ENCODE peak calls at places on chromosomes 6 and 20, in four cellular contexts. R is GM12878, O is A549, V is HepG2. Z is an unnamed sample.

GRCh38 chr6:73722318-73723060 is 26.5 kb downstream of the CD109 start:
- DNase-seq in O (no peak), R (peak; percentile 46), V (no peak), Z (no peak)

GRCh38 chr6:116847234-116847633 is 18.4 kb upstream of the GPRC6A start:
- DNase-seq in O (peak; percentile 23), R (no peak), V (peak; percentile 59), Z (peak; percentile 23)

GRCh38 chr6:113328886-113329381 is 528.2 kb upstream of the MARCKS start:
- DNase-seq in O (no peak), V (no peak), R (no peak), Z (no peak)

GRCh38 chr6:89553446-89553845 is 85.1 kb downstream of the LYRM2 start:
- DNase-seq in R (no peak), O (no peak), V (no peak), Z (no peak)

GRCh38 chr6:27293436-27294152 is 18.5 kb downstream of the POM121L2 start:
- DNase-seq in R (no peak), V (peak; percentile 38), O (peak; percentile 72), Z (no peak)

GRCh38 chr6:106421491-106421890 is 61.0 kb downstream of the CRYBG1 start:
- DNase-seq in O (no peak), V (no peak), R (no peak), Z (no peak)

GRCh38 chr6:56720882-56721281 is 78.2 kb upstream of the DST start:
- DNase-seq in V (no peak), O (no peak), R (no peak), Z (no peak)

GRCh38 chr6:44399991-44400390 is 12.5 kb downstream of the CDC5L start:
- DNase-seq in R (no peak), O (no peak), V (no peak), Z (no peak)

GRCh38 chr6:139713416-139713815 is 339.0 kb upstream of the CITED2 start:
- DNase-seq in V (no peak), R (no peak), O (no peak), Z (no peak)

GRCh38 chr6:48736486-48737206 is 625.6 kb upstream of the PTCHD4 start:
- DNase-seq in V (no peak), R (no peak), O (no peak), Z (peak; percentile 3)

GRCh38 chr6:95601133-95601532 is 23.8 kb downstream of the MANEA start:
- DNase-seq in R (no peak), O (peak; percentile 0), V (no peak), Z (peak; percentile 11)

GRCh38 chr6:116975600-116975999 is 98.6 kb downstream of the RFX6 start:
- DNase-seq in R (no peak), O (no peak), V (no peak), Z (no peak)

GRCh38 chr20:25233016-25233772 is 14.7 kb upstream of the PYGB start:
- DNase-seq in O (peak; percentile 95), V (peak; percentile 88), R (no peak), Z (no peak)

GRCh38 chr6:34468378-34468892 is 2.6 kb downstream of the PACSIN1 start:
- DNase-seq in V (no peak), R (peak; percentile 16), O (no peak), Z (no peak)

GRCh38 chr20:6162239-6162638 is 39.4 kb upstream of the FERMT1 start:
- DNase-seq in R (no peak), O (no peak), V (no peak), Z (no peak)

GRCh38 chr20:58202039-58202438 is 26.4 kb downstream of the ANKRD60 start:
- DNase-seq in V (no peak), R (no peak), O (no peak), Z (no peak)

GRCh38 chr6:138485005-138485545 is 14.2 kb downstream of the NHSL1 start:
- DNase-seq in V (no peak), O (no peak), R (no peak), Z (no peak)

GRCh38 chr6:81204741-81205140 is 547.7 kb downstream of the TENT5A start:
- DNase-seq in R (no peak), V (no peak), O (no peak), Z (no peak)

GRCh38 chr6:35415065-35415880 is 36.9 kb upstream of the FANCE start:
- DNase-seq in O (peak; percentile 83), R (no peak), V (peak; percentile 99), Z (peak; percentile 63)

GRCh38 chr20:62517168-62517567 is 41.4 kb upstream of the GATA5 start:
- DNase-seq in R (no peak), V (no peak), O (no peak), Z (no peak)

GRCh38 chr6:43630980-43631619 is 2.0 kb upstream of the GTPBP2 start:
- DNase-seq in V (no peak), R (no peak), O (no peak), Z (no peak)

GRCh38 chr6:149289192-149289741 is 28.2 kb upstream of the TAB2 start:
- DNase-seq in O (no peak), R (no peak), V (peak; percentile 18), Z (no peak)

GRCh38 chr20:32189691-32190607 is 17.6 kb downstream of the PLAGL2 start:
- DNase-seq in O (no peak), V (no peak), R (no peak), Z (peak; percentile 92)

GRCh38 chr6:16405349-16405865 is 167.0 kb downstream of the GMPR start:
- DNase-seq in V (no peak), R (no peak), O (no peak), Z (no peak)

GRCh38 chr6:149423946-149424440 is 23.9 kb downstream of the SUMO4 start:
- DNase-seq in R (no peak), V (no peak), O (no peak), Z (no peak)

GRCh38 chr20:48486065-48486464 is 341.7 kb downstream of the PREX1 start:
- DNase-seq in R (no peak), O (no peak), V (no peak), Z (no peak)
- TF ChIP-seq PBX3 in R (no peak), O (no peak), V (no peak), Z (no peak)

GRCh38 chr6:10759312-10759839 is 11.8 kb downstream of the TMEM14B start:
- DNase-seq in O (peak; percentile 91), R (no peak), V (peak; percentile 88), Z (peak; percentile 30)
- TF ChIP-seq PBX3 in O (no peak), R (no peak), V (no peak), Z (no peak)

DNA sequence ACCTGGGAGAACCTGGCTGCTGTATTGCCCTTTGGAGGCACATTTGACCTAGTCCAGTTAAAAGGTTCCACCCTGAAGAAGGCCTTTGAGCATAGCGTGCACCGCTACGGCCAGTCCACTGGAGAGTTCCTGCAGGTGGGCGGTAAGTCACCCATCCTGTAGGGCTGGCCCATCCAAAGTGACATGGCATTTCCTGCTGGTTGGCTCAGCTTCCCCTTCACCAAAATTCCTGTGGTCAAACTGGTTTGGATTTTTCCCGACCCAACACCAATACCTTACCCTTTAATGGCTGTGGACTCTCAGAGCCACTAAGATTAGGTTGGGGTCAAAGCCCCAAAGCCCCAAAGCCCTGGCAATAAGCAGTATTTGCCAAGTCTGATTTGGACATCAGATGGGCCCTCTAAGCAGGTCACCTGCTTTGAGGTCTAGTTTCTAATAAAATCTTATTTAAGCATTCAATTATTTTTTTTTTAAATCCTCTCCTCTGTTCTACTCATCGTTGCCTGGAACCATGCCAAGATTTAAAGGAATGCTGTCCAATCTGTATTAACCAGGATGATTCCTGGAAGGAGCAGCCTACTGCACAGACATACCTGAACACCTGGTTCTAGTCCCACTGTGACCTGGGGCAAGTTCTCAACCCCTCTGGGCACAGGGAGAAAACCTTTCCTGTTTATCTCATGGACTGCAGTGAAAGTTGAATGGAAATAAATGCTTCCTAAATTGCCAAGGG is 40.8 kb downstream of the NT5E start:
- DNase-seq in V (no peak), R (no peak), O (no peak), Z (no peak)
- TF ChIP-seq PBX3 in V (no peak), R (no peak), O (no peak), Z (peak; percentile 72)

GRCh38 chr6:151375833-151376232 is 15.5 kb downstream of the ZBTB2 start:
- DNase-seq in V (no peak), R (no peak), O (no peak), Z (no peak)

GRCh38 chr6:151365233-151365632 is 26.1 kb downstream of the ZBTB2 start:
- DNase-seq in R (no peak), O (no peak), V (no peak), Z (no peak)

GRCh38 chr6:151372164-151372563 is 19.2 kb downstream of the ZBTB2 start:
- DNase-seq in V (no peak), R (no peak), O (no peak), Z (no peak)

GRCh38 chr6:151374024-151374423 is 17.3 kb downstream of the ZBTB2 start:
- DNase-seq in R (no peak), O (no peak), V (peak; percentile 31), Z (no peak)

GRCh38 chr6:151370509-151371078 is 20.8 kb downstream of the ZBTB2 start:
- DNase-seq in O (peak; percentile 29), R (no peak), V (no peak), Z (no peak)
- TF ChIP-seq PBX3 in O (no peak), R (no peak), V (no peak), Z (no peak)

GRCh38 chr6:2766767-2767314 is 1.6 kb downstream of the WRNIP1 start:
- DNase-seq in O (no peak), R (no peak), V (no peak), Z (no peak)
- TF ChIP-seq PBX3 in O (no peak), R (no peak), V (no peak), Z (no peak)

DNA sequence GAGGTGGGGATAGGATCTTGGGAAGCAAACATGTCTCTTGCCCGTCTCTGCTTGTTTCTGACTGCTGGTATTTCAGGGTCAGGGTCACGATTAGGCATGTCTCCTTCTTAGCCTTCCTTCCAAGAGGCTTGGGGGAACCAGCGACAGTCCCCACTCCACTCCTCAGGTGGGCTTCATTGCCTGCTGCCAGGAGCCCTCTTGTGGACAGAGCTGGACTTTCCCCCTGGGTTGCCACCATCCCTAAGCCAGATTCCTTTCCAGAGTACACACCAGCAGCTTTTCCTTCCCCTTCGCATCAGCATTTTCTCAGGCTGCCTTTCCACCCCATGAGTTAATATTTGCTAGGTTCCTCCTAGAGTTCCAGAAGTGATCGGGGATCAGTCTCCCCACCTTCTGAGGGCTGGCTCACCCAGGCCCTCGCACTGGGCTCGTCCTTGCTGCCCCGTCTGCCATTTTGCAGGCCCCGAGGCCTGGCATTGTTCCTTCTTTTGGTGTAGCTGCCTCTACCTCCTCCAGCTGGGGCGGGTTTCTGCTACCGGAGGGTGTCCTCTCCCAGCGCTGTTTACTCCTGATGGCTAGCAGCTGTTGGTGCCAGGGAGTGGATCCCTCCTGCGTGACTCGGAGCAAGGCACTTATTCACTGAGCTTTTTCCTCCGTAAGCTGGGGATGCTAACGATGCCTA is 8.8 kb upstream of the C20orf144 start:
- DNase-seq in O (peak; percentile 72), V (peak; percentile 75), R (no peak), Z (peak; percentile 88)
- TF ChIP-seq PBX3 in O (peak; percentile 33), V (no peak), R (no peak), Z (no peak)

Z was measured in SK-N-SH.